ENCODE peak calls at places on chromosomes 4 and X, in ten cellular contexts. One of them, this sample, is unnamed.

GRCh38 chr4:99845708-99846469 is 29.3 kb downstream of the DAPP1 start:
- DNase-seq in endothelial cell: no peak
- DNase-seq in astrocyte of the spinal cord: no peak
- DNase-seq in Peyer's patch: no peak
- DNase-seq in keratinocyte: no peak
- DNase-seq in MCF 10A: no peak
- DNase-seq in coronary artery: no peak
- DNase-seq in MM.1S: peak
- DNase-seq in activated CD8-positive, alpha-beta T cell treated with anti-CD3 and anti-CD28 coated beads for 36 hours: peak
- DNase-seq in foreskin fibroblast: no peak
- DNase-seq in this sample: no peak

GRCh38 chr4:108224628-108225053 is 55.9 kb upstream of the LEF1 start:
- DNase-seq in endothelial cell: no peak
- DNase-seq in astrocyte of the spinal cord: peak
- DNase-seq in Peyer's patch: no peak
- DNase-seq in keratinocyte: no peak
- DNase-seq in MCF 10A: peak
- DNase-seq in coronary artery: no peak
- DNase-seq in MM.1S: no peak
- DNase-seq in activated CD8-positive, alpha-beta T cell treated with anti-CD3 and anti-CD28 coated beads for 36 hours: no peak
- DNase-seq in foreskin fibroblast: peak
- DNase-seq in this sample: peak

GRCh38 chr4:119299221-119300071 is 22.5 kb downstream of the FABP2 start:
- DNase-seq in endothelial cell: no peak
- DNase-seq in astrocyte of the spinal cord: peak
- DNase-seq in Peyer's patch: peak
- DNase-seq in keratinocyte: no peak
- DNase-seq in MCF 10A: peak
- DNase-seq in coronary artery: no peak
- DNase-seq in MM.1S: peak
- DNase-seq in activated CD8-positive, alpha-beta T cell treated with anti-CD3 and anti-CD28 coated beads for 36 hours: no peak
- DNase-seq in foreskin fibroblast: peak
- DNase-seq in this sample: no peak

GRCh38 chrX:51332188-51332942 is at the start of gene NUDT10:
- DNase-seq in endothelial cell: peak
- DNase-seq in astrocyte of the spinal cord: peak
- DNase-seq in Peyer's patch: peak
- DNase-seq in keratinocyte: no peak
- DNase-seq in MCF 10A: no peak
- DNase-seq in coronary artery: peak
- DNase-seq in MM.1S: no peak
- DNase-seq in activated CD8-positive, alpha-beta T cell treated with anti-CD3 and anti-CD28 coated beads for 36 hours: peak
- DNase-seq in foreskin fibroblast: peak
- DNase-seq in this sample: peak

GRCh38 chr4:39157520-39157919 is 24.8 kb upstream of the WDR19 start:
- DNase-seq in endothelial cell: no peak
- DNase-seq in astrocyte of the spinal cord: no peak
- DNase-seq in Peyer's patch: no peak
- DNase-seq in keratinocyte: no peak
- DNase-seq in MCF 10A: no peak
- DNase-seq in coronary artery: no peak
- DNase-seq in MM.1S: no peak
- DNase-seq in activated CD8-positive, alpha-beta T cell treated with anti-CD3 and anti-CD28 coated beads for 36 hours: no peak
- DNase-seq in foreskin fibroblast: no peak
- DNase-seq in this sample: no peak

GRCh38 chr4:112517067-112517588 is 1.1 kb upstream of the NEUROG2 start:
- DNase-seq in endothelial cell: no peak
- DNase-seq in astrocyte of the spinal cord: no peak
- DNase-seq in Peyer's patch: no peak
- DNase-seq in keratinocyte: no peak
- DNase-seq in MCF 10A: no peak
- DNase-seq in coronary artery: no peak
- DNase-seq in MM.1S: no peak
- DNase-seq in activated CD8-positive, alpha-beta T cell treated with anti-CD3 and anti-CD28 coated beads for 36 hours: peak
- DNase-seq in foreskin fibroblast: peak
- DNase-seq in this sample: no peak

GRCh38 chrX:108309144-108309543 is 129.1 kb downstream of the COL4A6 start:
- DNase-seq in endothelial cell: no peak
- DNase-seq in astrocyte of the spinal cord: peak
- DNase-seq in Peyer's patch: no peak
- DNase-seq in keratinocyte: no peak
- DNase-seq in MCF 10A: no peak
- DNase-seq in coronary artery: no peak
- DNase-seq in MM.1S: no peak
- DNase-seq in activated CD8-positive, alpha-beta T cell treated with anti-CD3 and anti-CD28 coated beads for 36 hours: no peak
- DNase-seq in foreskin fibroblast: no peak
- DNase-seq in this sample: no peak

GRCh38 chr4:7382634-7383014 is 52.1 kb downstream of the PSAPL1 start:
- DNase-seq in endothelial cell: no peak
- DNase-seq in astrocyte of the spinal cord: no peak
- DNase-seq in Peyer's patch: no peak
- DNase-seq in keratinocyte: no peak
- DNase-seq in MCF 10A: no peak
- DNase-seq in coronary artery: peak
- DNase-seq in MM.1S: no peak
- DNase-seq in activated CD8-positive, alpha-beta T cell treated with anti-CD3 and anti-CD28 coated beads for 36 hours: no peak
- DNase-seq in foreskin fibroblast: no peak
- DNase-seq in this sample: no peak

GRCh38 chrX:105822138-105823091 is at the start of gene NRK:
- DNase-seq in endothelial cell: no peak
- DNase-seq in astrocyte of the spinal cord: peak
- DNase-seq in Peyer's patch: no peak
- DNase-seq in keratinocyte: no peak
- DNase-seq in MCF 10A: no peak
- DNase-seq in coronary artery: no peak
- DNase-seq in MM.1S: no peak
- DNase-seq in activated CD8-positive, alpha-beta T cell treated with anti-CD3 and anti-CD28 coated beads for 36 hours: no peak
- DNase-seq in foreskin fibroblast: peak
- DNase-seq in this sample: peak

GRCh38 chrX:27679281-27679680 is 89.1 kb downstream of the DCAF8L2 start:
- DNase-seq in endothelial cell: no peak
- DNase-seq in astrocyte of the spinal cord: peak
- DNase-seq in Peyer's patch: no peak
- DNase-seq in keratinocyte: no peak
- DNase-seq in MCF 10A: peak
- DNase-seq in coronary artery: no peak
- DNase-seq in MM.1S: no peak
- DNase-seq in activated CD8-positive, alpha-beta T cell treated with anti-CD3 and anti-CD28 coated beads for 36 hours: no peak
- DNase-seq in foreskin fibroblast: no peak
- DNase-seq in this sample: no peak

GRCh38 chrX:21932277-21932996 is 8.1 kb upstream of the SMS start:
- DNase-seq in endothelial cell: no peak
- DNase-seq in astrocyte of the spinal cord: peak
- DNase-seq in Peyer's patch: no peak
- DNase-seq in keratinocyte: no peak
- DNase-seq in MCF 10A: peak
- DNase-seq in coronary artery: peak
- DNase-seq in MM.1S: no peak
- DNase-seq in activated CD8-positive, alpha-beta T cell treated with anti-CD3 and anti-CD28 coated beads for 36 hours: peak
- DNase-seq in foreskin fibroblast: peak
- DNase-seq in this sample: no peak

GRCh38 chr4:64682946-64683345 is 273.7 kb upstream of the TECRL start:
- DNase-seq in endothelial cell: no peak
- DNase-seq in astrocyte of the spinal cord: no peak
- DNase-seq in Peyer's patch: no peak
- DNase-seq in keratinocyte: no peak
- DNase-seq in MCF 10A: no peak
- DNase-seq in coronary artery: no peak
- DNase-seq in MM.1S: no peak
- DNase-seq in activated CD8-positive, alpha-beta T cell treated with anti-CD3 and anti-CD28 coated beads for 36 hours: no peak
- DNase-seq in foreskin fibroblast: no peak
- DNase-seq in this sample: no peak

GRCh38 chr4:1813231-1813630 is 20.1 kb downstream of the FGFR3 start:
- DNase-seq in endothelial cell: no peak
- DNase-seq in astrocyte of the spinal cord: no peak
- DNase-seq in Peyer's patch: no peak
- DNase-seq in keratinocyte: no peak
- DNase-seq in MCF 10A: no peak
- DNase-seq in coronary artery: no peak
- DNase-seq in MM.1S: no peak
- DNase-seq in activated CD8-positive, alpha-beta T cell treated with anti-CD3 and anti-CD28 coated beads for 36 hours: no peak
- DNase-seq in foreskin fibroblast: no peak
- DNase-seq in this sample: no peak
- TF ChIP-seq CTCF in endothelial cell: no peak
- TF ChIP-seq CTCF in astrocyte of the spinal cord: no peak
- TF ChIP-seq CTCF in Peyer's patch: no peak
- TF ChIP-seq CTCF in keratinocyte: no peak
- TF ChIP-seq CTCF in MCF 10A: no peak
- TF ChIP-seq CTCF in coronary artery: no peak
- TF ChIP-seq CTCF in MM.1S: no peak
- TF ChIP-seq CTCF in activated CD8-positive, alpha-beta T cell treated with anti-CD3 and anti-CD28 coated beads for 36 hours: no peak
- TF ChIP-seq CTCF in foreskin fibroblast: no peak
- TF ChIP-seq CTCF in this sample: no peak

GRCh38 chr4:26861434-26862186 is 969 bp downstream of the STIM2 start:
- DNase-seq in endothelial cell: peak
- DNase-seq in astrocyte of the spinal cord: peak
- DNase-seq in Peyer's patch: peak
- DNase-seq in keratinocyte: no peak
- DNase-seq in MCF 10A: peak
- DNase-seq in coronary artery: peak
- DNase-seq in MM.1S: peak
- DNase-seq in activated CD8-positive, alpha-beta T cell treated with anti-CD3 and anti-CD28 coated beads for 36 hours: peak
- DNase-seq in foreskin fibroblast: peak
- DNase-seq in this sample: no peak

GRCh38 chr4:26858947-26859401 is 1.7 kb upstream of the STIM2 start:
- DNase-seq in endothelial cell: no peak
- DNase-seq in astrocyte of the spinal cord: no peak
- DNase-seq in Peyer's patch: no peak
- DNase-seq in keratinocyte: no peak
- DNase-seq in MCF 10A: no peak
- DNase-seq in coronary artery: no peak
- DNase-seq in MM.1S: no peak
- DNase-seq in activated CD8-positive, alpha-beta T cell treated with anti-CD3 and anti-CD28 coated beads for 36 hours: no peak
- DNase-seq in foreskin fibroblast: peak
- DNase-seq in this sample: no peak

GRCh38 chr4:26860922-26861433 is 337 bp downstream of the STIM2 start:
- DNase-seq in endothelial cell: peak
- DNase-seq in astrocyte of the spinal cord: peak
- DNase-seq in Peyer's patch: peak
- DNase-seq in keratinocyte: no peak
- DNase-seq in MCF 10A: peak
- DNase-seq in coronary artery: peak
- DNase-seq in MM.1S: no peak
- DNase-seq in activated CD8-positive, alpha-beta T cell treated with anti-CD3 and anti-CD28 coated beads for 36 hours: peak
- DNase-seq in foreskin fibroblast: peak
- DNase-seq in this sample: peak

GRCh38 chr4:26859762-26860156 is 882 bp upstream of the STIM2 start:
- DNase-seq in endothelial cell: peak
- DNase-seq in astrocyte of the spinal cord: no peak
- DNase-seq in Peyer's patch: no peak
- DNase-seq in keratinocyte: no peak
- DNase-seq in MCF 10A: no peak
- DNase-seq in coronary artery: no peak
- DNase-seq in MM.1S: no peak
- DNase-seq in activated CD8-positive, alpha-beta T cell treated with anti-CD3 and anti-CD28 coated beads for 36 hours: no peak
- DNase-seq in foreskin fibroblast: no peak
- DNase-seq in this sample: no peak

DNA sequence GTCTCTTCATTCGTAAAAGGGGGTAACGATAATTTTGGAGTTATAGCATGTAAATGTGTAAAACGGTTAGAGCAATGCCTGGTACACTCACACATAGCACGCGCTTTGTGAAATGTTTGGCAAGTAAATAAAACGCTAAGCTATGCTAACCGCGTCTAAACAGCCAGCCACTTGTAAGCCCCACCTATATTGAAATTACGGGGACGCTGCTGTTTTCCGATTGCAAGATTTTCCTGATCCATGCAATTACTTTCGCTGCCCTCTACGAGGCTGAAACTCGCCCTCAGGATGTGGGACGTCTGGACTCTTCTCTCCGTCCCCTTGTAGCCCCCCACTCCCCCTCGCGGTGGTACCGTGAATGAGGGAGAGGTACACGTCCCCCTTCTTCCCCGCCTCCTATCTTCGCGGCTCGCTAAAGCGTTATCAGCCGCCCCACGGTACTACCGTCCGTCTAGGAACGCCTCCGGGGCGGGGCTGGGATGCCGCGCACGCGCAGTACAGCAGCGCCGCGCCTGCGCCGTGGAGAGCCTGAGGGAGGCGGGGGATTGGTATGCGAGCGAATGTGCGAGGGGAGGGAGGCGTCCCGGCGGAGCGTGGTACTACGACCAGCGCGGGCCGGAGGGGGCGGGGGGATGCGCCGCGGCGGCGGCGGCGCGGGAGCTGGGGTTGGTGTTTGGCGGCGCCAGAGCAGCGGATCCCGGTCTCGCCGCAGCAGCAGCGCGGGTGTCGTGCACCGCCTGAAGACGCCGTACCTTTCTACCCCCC is at the start of gene STIM2:
- DNase-seq in endothelial cell: peak
- DNase-seq in astrocyte of the spinal cord: peak
- DNase-seq in Peyer's patch: peak
- DNase-seq in keratinocyte: peak
- DNase-seq in MCF 10A: peak
- DNase-seq in coronary artery: peak
- DNase-seq in MM.1S: peak
- DNase-seq in activated CD8-positive, alpha-beta T cell treated with anti-CD3 and anti-CD28 coated beads for 36 hours: peak
- DNase-seq in foreskin fibroblast: peak
- DNase-seq in this sample: peak
- TF ChIP-seq CTCF in endothelial cell: peak
- TF ChIP-seq CTCF in astrocyte of the spinal cord: peak
- TF ChIP-seq CTCF in Peyer's patch: peak
- TF ChIP-seq CTCF in keratinocyte: peak
- TF ChIP-seq CTCF in MCF 10A: no peak
- TF ChIP-seq CTCF in coronary artery: no peak
- TF ChIP-seq CTCF in MM.1S: peak
- TF ChIP-seq CTCF in activated CD8-positive, alpha-beta T cell treated with anti-CD3 and anti-CD28 coated beads for 36 hours: peak
- TF ChIP-seq CTCF in foreskin fibroblast: peak
- TF ChIP-seq CTCF in this sample: peak

DNA sequence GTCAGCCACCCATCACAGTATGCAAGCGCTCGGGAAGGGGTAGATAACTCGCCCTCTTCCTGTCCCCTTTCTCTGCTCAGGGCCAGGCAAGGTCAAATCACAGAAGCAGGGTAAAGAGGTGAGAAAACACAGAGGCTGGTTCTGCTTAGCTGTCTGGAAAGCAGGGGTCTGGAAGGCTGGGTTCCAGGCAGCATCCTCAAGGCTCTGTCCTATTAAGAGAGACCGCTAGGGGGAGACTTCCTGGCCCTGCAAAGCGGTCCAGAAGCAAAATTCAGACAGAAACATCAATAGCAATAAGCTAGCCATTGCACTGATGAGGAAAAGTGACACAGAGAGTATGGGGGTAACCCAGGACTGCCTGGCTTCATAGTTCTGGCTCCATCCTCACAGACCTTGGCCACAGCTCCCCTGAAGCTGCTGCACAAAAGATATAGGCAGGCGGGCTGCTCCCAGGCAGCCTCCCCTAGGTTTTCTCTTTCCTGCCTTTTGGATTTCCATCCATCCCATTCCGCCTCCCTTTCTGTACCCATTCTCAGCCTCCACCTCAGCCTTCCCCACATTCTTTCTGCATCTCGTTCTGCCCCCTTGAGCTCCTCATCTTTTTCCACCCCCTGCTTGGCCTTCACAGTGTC is 308.5 kb downstream of the EVC2 start:
- DNase-seq in endothelial cell: peak
- DNase-seq in astrocyte of the spinal cord: peak
- DNase-seq in Peyer's patch: no peak
- DNase-seq in keratinocyte: no peak
- DNase-seq in MCF 10A: peak
- DNase-seq in coronary artery: no peak
- DNase-seq in MM.1S: peak
- DNase-seq in activated CD8-positive, alpha-beta T cell treated with anti-CD3 and anti-CD28 coated beads for 36 hours: no peak
- DNase-seq in foreskin fibroblast: peak
- DNase-seq in this sample: no peak
- TF ChIP-seq CTCF in endothelial cell: peak
- TF ChIP-seq CTCF in astrocyte of the spinal cord: peak
- TF ChIP-seq CTCF in Peyer's patch: peak
- TF ChIP-seq CTCF in keratinocyte: peak
- TF ChIP-seq CTCF in MCF 10A: peak
- TF ChIP-seq CTCF in coronary artery: no peak
- TF ChIP-seq CTCF in MM.1S: peak
- TF ChIP-seq CTCF in activated CD8-positive, alpha-beta T cell treated with anti-CD3 and anti-CD28 coated beads for 36 hours: peak
- TF ChIP-seq CTCF in foreskin fibroblast: peak
- TF ChIP-seq CTCF in this sample: peak

GRCh38 chr4:114780205-114780604 is 181.6 kb downstream of the UGT8 start:
- DNase-seq in endothelial cell: peak
- DNase-seq in astrocyte of the spinal cord: peak
- DNase-seq in Peyer's patch: no peak
- DNase-seq in keratinocyte: no peak
- DNase-seq in MCF 10A: peak
- DNase-seq in coronary artery: no peak
- DNase-seq in MM.1S: peak
- DNase-seq in activated CD8-positive, alpha-beta T cell treated with anti-CD3 and anti-CD28 coated beads for 36 hours: no peak
- DNase-seq in foreskin fibroblast: peak
- DNase-seq in this sample: no peak
- TF ChIP-seq CTCF in endothelial cell: no peak
- TF ChIP-seq CTCF in astrocyte of the spinal cord: peak
- TF ChIP-seq CTCF in Peyer's patch: peak
- TF ChIP-seq CTCF in keratinocyte: no peak
- TF ChIP-seq CTCF in MCF 10A: peak
- TF ChIP-seq CTCF in coronary artery: no peak
- TF ChIP-seq CTCF in MM.1S: peak
- TF ChIP-seq CTCF in activated CD8-positive, alpha-beta T cell treated with anti-CD3 and anti-CD28 coated beads for 36 hours: no peak
- TF ChIP-seq CTCF in foreskin fibroblast: no peak
- TF ChIP-seq CTCF in this sample: no peak

This sample was measured in mesothelial cell of epicardium.